ENCODE peak calls at places on chromosomes 16 and 17, in seven cellular contexts. A, H, D, X, E, N and P are unnamed samples.

GRCh38 chr17:39737761-39738567 is at the start of gene GRB7:
- DNase-seq in E (no peak), D (no peak), A (no peak), N (no peak), H (no peak), X (no peak), P (no peak)

GRCh38 chr16:87435399-87436224 is 43.5 kb downstream of the MAP1LC3B start:
- DNase-seq in E (peak; percentile 26), H (peak; percentile 48), A (no peak), D (peak; percentile 34), X (no peak), N (peak; percentile 84), P (no peak)

GRCh38 chr17:82287849-82288601 is 14.5 kb upstream of the CSNK1D start:
- DNase-seq in A (no peak), D (no peak), X (no peak), N (peak; percentile 48), H (peak; percentile 84), E (peak; percentile 97), P (no peak)

GRCh38 chr16:66553223-66553622 is 847 bp downstream of the CKLF start:
- DNase-seq in A (no peak), N (no peak), H (no peak), X (no peak), D (no peak), E (peak; percentile 10), P (no peak)

GRCh38 chr16:13680021-13680672 is 239.8 kb upstream of the ERCC4 start:
- DNase-seq in X (no peak), D (peak; percentile 4), E (no peak), A (no peak), H (no peak), N (no peak), P (no peak)

GRCh38 chr17:74117087-74117486 is 86.4 kb upstream of the RPL38 start:
- DNase-seq in N (no peak), A (no peak), E (no peak), X (no peak), D (no peak), H (no peak), P (peak; percentile 6)

GRCh38 chr16:85276258-85276657 is 164.0 kb upstream of the CIBAR2 start:
- DNase-seq in X (no peak), A (no peak), E (no peak), N (no peak), H (no peak), D (no peak), P (no peak)

GRCh38 chr17:77235370-77236080 is 94.8 kb downstream of the SEC14L1 start:
- DNase-seq in D (peak; percentile 40), X (no peak), N (peak; percentile 80), H (no peak), E (peak; percentile 87), A (no peak), P (no peak)

GRCh38 chr16:71855937-71856662 is 10.3 kb downstream of the ATXN1L start:
- DNase-seq in H (no peak), X (no peak), E (no peak), A (no peak), D (no peak), N (no peak), P (no peak)

GRCh38 chr17:915416-916201 is 64.0 kb downstream of the NXN start:
- DNase-seq in D (peak; percentile 33), A (no peak), E (peak; percentile 74), X (no peak), H (no peak), N (no peak), P (no peak)

GRCh38 chr16:89114159-89114981 is 20.7 kb downstream of the ACSF3 start:
- DNase-seq in A (no peak), D (no peak), E (no peak), N (no peak), H (peak; percentile 29), X (no peak), P (no peak)

GRCh38 chr17:66228887-66229782 is at the start of gene APOH:
- DNase-seq in H (no peak), N (no peak), D (no peak), E (no peak), X (no peak), A (no peak), P (no peak)

GRCh38 chr17:29021251-29021650 is 15.4 kb upstream of the SEZ6 start:
- DNase-seq in N (no peak), A (no peak), D (no peak), X (no peak), E (no peak), H (no peak), P (no peak)

GRCh38 chr16:74667215-74667765 is 613 bp upstream of the RFWD3 start:
- DNase-seq in E (peak; percentile 50), A (no peak), X (no peak), N (no peak), D (peak; percentile 16), H (peak; percentile 57), P (peak; percentile 65)

GRCh38 chr16:86387461-86388440 is 122.6 kb upstream of the FOXF1 start:
- DNase-seq in E (peak; percentile 98), D (no peak), N (peak; percentile 94), H (no peak), A (no peak), X (no peak), P (no peak)

GRCh38 chr16:84518804-84519341 is 14.4 kb upstream of the MEAK7 start:
- DNase-seq in D (no peak), E (no peak), X (no peak), H (peak; percentile 12), N (no peak), A (no peak), P (no peak)

GRCh38 chr17:60863892-60864673 is 186.4 kb downstream of the BCAS3 start:
- DNase-seq in N (no peak), H (no peak), X (no peak), E (peak; percentile 16), D (peak; percentile 5), A (no peak), P (no peak)

GRCh38 chr16:67387479-67388079 is 5.7 kb downstream of the TPPP3 start:
- DNase-seq in X (no peak), E (no peak), N (no peak), H (no peak), A (no peak), D (no peak), P (no peak)

GRCh38 chr16:11562411-11562810 is 24.3 kb downstream of the LITAF start:
- DNase-seq in H (no peak), A (no peak), D (no peak), N (no peak), X (no peak), E (no peak), P (no peak)

GRCh38 chr16:57859331-57859730 is 57.0 kb upstream of the KIFC3 start:
- DNase-seq in D (no peak), X (no peak), H (no peak), A (no peak), E (peak; percentile 50), N (no peak), P (no peak)

GRCh38 chr16:912684-913613 is 57.8 kb downstream of the LMF1 start:
- DNase-seq in H (no peak), N (no peak), D (peak; percentile 96), A (no peak), X (no peak), E (no peak), P (no peak)

GRCh38 chr17:8496081-8496480 is 60.4 kb downstream of the NDEL1 start:
- DNase-seq in E (no peak), A (no peak), X (no peak), H (no peak), N (no peak), D (no peak), P (no peak)

GRCh38 chr16:86449377-86450095 is 60.8 kb upstream of the FOXF1 start:
- DNase-seq in N (no peak), D (no peak), X (no peak), A (no peak), E (no peak), H (no peak), P (no peak)

GRCh38 chr16:83887564-83887963 is 11.4 kb upstream of the MLYCD start:
- DNase-seq in E (no peak), A (no peak), D (peak; percentile 20), N (no peak), X (no peak), H (no peak), P (peak; percentile 64)

GRCh38 chr17:80030730-80031410 is 4.8 kb downstream of the TBC1D16 start:
- DNase-seq in N (no peak), D (no peak), E (no peak), X (no peak), A (no peak), H (no peak), P (no peak)

GRCh38 chr17:44361292-44362055 is 2.2 kb downstream of the FAM171A2 start:
- DNase-seq in D (no peak), A (no peak), E (no peak), N (no peak), H (no peak), X (no peak), P (no peak)

GRCh38 chr17:49260011-49260921 is 29.7 kb upstream of the PHOSPHO1 start:
- DNase-seq in N (peak; percentile 33), E (peak; percentile 84), A (peak; percentile 39), D (no peak), X (peak; percentile 18), H (peak; percentile 50), P (peak; percentile 71)